ENCODE peak calls at places on chromosome X, in six cellular contexts. C is endothelial cell of umbilical vein, O is fibroblast of lung, G is uterus, V is right atrium auricular region, K is endodermal cell. N is an unnamed sample. For H3K9me3, the result is how much of the 10 kb centered on the place peaks cover.

GRCh38 chrX:47613082-47613481 is 6.6 kb downstream of the SYN1 start:
- DNase-seq in C (no peak), O (no peak), G (no peak), V (no peak), K (no peak), N (no peak)

GRCh38 chrX:10519761-10520160 is 100.6 kb downstream of the MID1 start:
- DNase-seq in C (no peak), O (peak), G (no peak), V (no peak), K (no peak), N (peak)

GRCh38 chrX:41758391-41758790 is 34.4 kb downstream of the GPR82 start:
- DNase-seq in C (peak), O (no peak), G (no peak), V (no peak), K (no peak), N (no peak)

GRCh38 chrX:103343105-103343504 is 13.1 kb downstream of the TCEAL7 start:
- DNase-seq in C (peak), O (peak), G (peak), V (no peak), K (peak), N (peak)

GRCh38 chrX:6021316-6022091 is 207.2 kb downstream of the NLGN4X start:
- DNase-seq in C (no peak), O (peak), G (no peak), V (no peak), K (peak), N (peak)

GRCh38 chrX:109830157-109830703 is 97.2 kb upstream of the ACSL4 start:
- DNase-seq in C (no peak), O (no peak), G (no peak), V (no peak), K (no peak), N (no peak)

GRCh38 chrX:71533850-71534515 is 1.1 kb downstream of the OGT start:
- DNase-seq in C (peak), O (peak), G (peak), V (no peak), K (peak), N (peak)

GRCh38 chrX:69305333-69306062 is 140.2 kb upstream of the PJA1 start:
- DNase-seq in C (no peak), O (no peak), G (no peak), V (no peak), K (peak), N (no peak)

GRCh38 chrX:17597836-17598434 is 139.4 kb upstream of the SCML1 start:
- DNase-seq in C (peak), O (peak), G (peak), V (peak), K (no peak), N (peak)

GRCh38 chrX:128728943-128729342 is 676.7 kb upstream of the ACTRT1 start:
- DNase-seq in C (no peak), O (no peak), G (no peak), V (no peak), K (no peak), N (no peak)

GRCh38 chrX:123959281-123960063 is 2.0 kb upstream of the STAG2 start:
- DNase-seq in C (peak), O (peak), G (peak), V (no peak), K (no peak), N (peak)

GRCh38 chrX:54933150-54933826 is 12.7 kb downstream of the TRO start:
- DNase-seq in C (no peak), O (no peak), G (no peak), V (no peak), K (no peak), N (no peak)

GRCh38 chrX:54931107-54931506 is 10.5 kb downstream of the TRO start:
- DNase-seq in C (no peak), O (no peak), G (no peak), V (no peak), K (no peak), N (no peak)

GRCh38 chrX:54934890-54935289 is 14.3 kb downstream of the TRO start:
- DNase-seq in C (no peak), O (no peak), G (no peak), V (no peak), K (no peak), N (no peak)

GRCh38 chrX:54937416-54937815 is 16.8 kb downstream of the TRO start:
- DNase-seq in C (no peak), O (no peak), G (no peak), V (no peak), K (no peak), N (no peak)

DNA sequence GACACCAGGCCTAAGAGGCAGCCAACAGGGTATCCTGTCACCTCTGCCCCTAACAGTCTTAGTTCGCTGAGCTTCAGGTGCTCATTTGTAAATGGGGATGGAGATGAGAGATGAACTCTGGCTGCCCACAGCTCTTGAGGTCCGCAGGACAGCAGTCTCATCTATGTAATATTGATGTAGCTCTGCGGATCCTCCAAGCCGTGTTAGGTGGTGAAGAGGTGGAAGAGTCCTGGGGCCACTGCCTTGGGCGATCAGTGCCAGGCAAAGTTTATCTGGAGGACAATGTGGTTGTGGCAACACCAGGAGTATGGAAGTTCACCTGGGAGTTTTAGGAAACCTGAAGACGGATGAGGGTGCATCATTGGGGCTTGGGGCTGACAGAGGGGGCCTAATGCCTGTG is 13.4 kb downstream of the TRO start:
- DNase-seq in C (no peak), O (no peak), G (no peak), V (no peak), K (no peak), N (no peak)
- H3K9me3 ChIP-seq in C (under half), O (under half), G (under half), V (under half), K (under half), N (under half)

DNA sequence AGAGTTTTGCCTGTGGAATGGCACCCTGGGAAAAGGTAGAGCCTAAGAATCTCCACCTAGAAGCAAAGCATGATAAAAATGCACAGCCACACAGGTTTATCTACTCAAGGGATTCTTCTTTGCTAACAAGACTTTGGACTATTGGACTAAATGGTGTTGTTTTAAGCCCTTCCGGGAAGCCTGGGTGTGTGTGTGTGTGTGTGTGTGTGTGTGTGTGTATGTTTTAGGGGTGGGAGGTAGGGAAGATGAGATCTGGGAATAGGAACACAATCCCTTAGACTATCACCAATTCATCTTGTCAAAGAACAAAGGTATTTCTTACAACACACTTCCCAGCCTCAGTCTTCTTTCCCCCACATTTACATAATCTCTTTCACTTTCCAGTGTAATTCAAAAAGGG is 327.5 kb upstream of the FGF16 start:
- DNase-seq in C (no peak), O (no peak), G (no peak), V (no peak), K (no peak), N (no peak)
- H3K9me3 ChIP-seq in C (under half), O (under half), G (under half), V (under half), K (under half), N (under half)

GRCh38 chrX:117095393-117095792 is 632.6 kb upstream of the CT83 start:
- DNase-seq in C (no peak), O (no peak), G (no peak), V (no peak), K (no peak), N (no peak)
- H3K9me3 ChIP-seq in C (under half), O (under half), G (under half), V (under half), K (under half), N (under half)

DNA sequence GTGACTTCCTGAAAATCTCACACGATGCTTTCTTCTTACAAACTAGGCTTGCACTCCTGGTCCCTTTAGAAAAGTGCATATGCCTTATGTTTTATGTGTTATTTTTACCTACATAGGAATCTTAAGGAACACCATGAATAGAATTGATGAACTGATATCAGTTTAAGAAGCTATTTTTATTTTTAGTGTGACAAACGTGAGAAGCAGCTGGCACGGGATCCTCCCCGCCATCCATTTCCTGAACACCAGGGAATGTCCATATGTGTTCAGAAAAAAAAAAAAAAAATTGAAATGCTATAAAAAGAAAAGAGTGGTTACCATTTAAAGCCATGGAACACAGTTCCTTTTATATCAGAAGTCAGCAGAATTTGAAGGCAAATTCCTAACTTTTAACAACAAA is 1096.1 kb upstream of the PRKX start:
- DNase-seq in C (no peak), O (no peak), G (no peak), V (no peak), K (no peak), N (no peak)
- H3K9me3 ChIP-seq in C (under half), O (under half), G (under half), V (under half), K (under half), N (under half)